ENCODE peak calls at places on chromosomes 16 and 17, in five cellular contexts. One of them, this sample, is unnamed.

GRCh38 chr17:64969046-64969501 is 49.8 kb upstream of the LRRC37A3 start:
- DNase-seq in hypothalamus: no peak
- DNase-seq in nucleus accumbens: no peak
- DNase-seq in left cardiac atrium: no peak
- DNase-seq in HFF-Myc: no peak
- DNase-seq in this sample: no peak

GRCh38 chr16:77090062-77090461 is 100.9 kb upstream of the MON1B start:
- DNase-seq in hypothalamus: no peak
- DNase-seq in nucleus accumbens: no peak
- DNase-seq in left cardiac atrium: no peak
- DNase-seq in HFF-Myc: no peak
- DNase-seq in this sample: no peak

GRCh38 chr17:8104911-8105310 is 13.4 kb downstream of the ALOXE3 start:
- DNase-seq in hypothalamus: no peak
- DNase-seq in nucleus accumbens: no peak
- DNase-seq in left cardiac atrium: no peak
- DNase-seq in HFF-Myc: no peak
- DNase-seq in this sample: no peak

GRCh38 chr16:69910964-69911363 is 40.2 kb upstream of the CLEC18A start:
- DNase-seq in hypothalamus: no peak
- DNase-seq in nucleus accumbens: no peak
- DNase-seq in left cardiac atrium: no peak
- DNase-seq in HFF-Myc: no peak
- DNase-seq in this sample: no peak

GRCh38 chr16:27305342-27305741 is 8.4 kb upstream of the IL4R start:
- DNase-seq in hypothalamus: no peak
- DNase-seq in nucleus accumbens: no peak
- DNase-seq in left cardiac atrium: no peak
- DNase-seq in HFF-Myc: no peak
- DNase-seq in this sample: no peak

GRCh38 chr16:88303890-88304819 is 78.6 kb upstream of the ZNF469 start:
- DNase-seq in hypothalamus: no peak
- DNase-seq in nucleus accumbens: no peak
- DNase-seq in left cardiac atrium: peak
- DNase-seq in HFF-Myc: peak
- DNase-seq in this sample: peak

GRCh38 chr17:81868674-81869220 is 2.4 kb downstream of the ARHGDIA start:
- DNase-seq in hypothalamus: no peak
- DNase-seq in nucleus accumbens: no peak
- DNase-seq in left cardiac atrium: peak
- DNase-seq in HFF-Myc: no peak
- DNase-seq in this sample: peak

GRCh38 chr17:78142113-78142861 is 3.9 kb upstream of the C17orf99 start:
- DNase-seq in hypothalamus: no peak
- DNase-seq in nucleus accumbens: no peak
- DNase-seq in left cardiac atrium: peak
- DNase-seq in HFF-Myc: no peak
- DNase-seq in this sample: peak

GRCh38 chr16:25812215-25812614 is 120.5 kb downstream of the HS3ST4 start:
- DNase-seq in hypothalamus: no peak
- DNase-seq in nucleus accumbens: no peak
- DNase-seq in left cardiac atrium: no peak
- DNase-seq in HFF-Myc: no peak
- DNase-seq in this sample: no peak

GRCh38 chr17:13365331-13365730 is 236.4 kb downstream of the HS3ST3A1 start:
- DNase-seq in hypothalamus: no peak
- DNase-seq in nucleus accumbens: no peak
- DNase-seq in left cardiac atrium: no peak
- DNase-seq in HFF-Myc: no peak
- DNase-seq in this sample: no peak

GRCh38 chr16:27112093-27112811 is 45.5 kb downstream of the C16orf82 start:
- DNase-seq in hypothalamus: no peak
- DNase-seq in nucleus accumbens: no peak
- DNase-seq in left cardiac atrium: no peak
- DNase-seq in HFF-Myc: no peak
- DNase-seq in this sample: no peak

GRCh38 chr17:75241996-75242460 is 19.4 kb downstream of the GGA3 start:
- DNase-seq in hypothalamus: no peak
- DNase-seq in nucleus accumbens: no peak
- DNase-seq in left cardiac atrium: no peak
- DNase-seq in HFF-Myc: no peak
- DNase-seq in this sample: no peak

GRCh38 chr16:87968541-87968940 is 17.3 kb downstream of the BANP start:
- DNase-seq in hypothalamus: no peak
- DNase-seq in nucleus accumbens: no peak
- DNase-seq in left cardiac atrium: no peak
- DNase-seq in HFF-Myc: no peak
- DNase-seq in this sample: no peak

GRCh38 chr17:66535611-66536010 is 233.2 kb downstream of the PRKCA start:
- DNase-seq in hypothalamus: no peak
- DNase-seq in nucleus accumbens: no peak
- DNase-seq in left cardiac atrium: no peak
- DNase-seq in HFF-Myc: no peak
- DNase-seq in this sample: no peak

GRCh38 chr16:53817117-53817516 is 113.2 kb downstream of the FTO start:
- DNase-seq in hypothalamus: no peak
- DNase-seq in nucleus accumbens: no peak
- DNase-seq in left cardiac atrium: peak
- DNase-seq in HFF-Myc: peak
- DNase-seq in this sample: peak

GRCh38 chr16:77589071-77589755 is 133.1 kb upstream of the NUDT7 start:
- DNase-seq in hypothalamus: no peak
- DNase-seq in nucleus accumbens: no peak
- DNase-seq in left cardiac atrium: no peak
- DNase-seq in HFF-Myc: no peak
- DNase-seq in this sample: no peak

GRCh38 chr17:27269978-27270377 is 23.9 kb upstream of the WSB1 start:
- DNase-seq in hypothalamus: no peak
- DNase-seq in nucleus accumbens: no peak
- DNase-seq in left cardiac atrium: no peak
- DNase-seq in HFF-Myc: no peak
- DNase-seq in this sample: no peak

GRCh38 chr17:32912218-32912897 is 15.6 kb upstream of the TMEM98 start:
- DNase-seq in hypothalamus: no peak
- DNase-seq in nucleus accumbens: no peak
- DNase-seq in left cardiac atrium: peak
- DNase-seq in HFF-Myc: peak
- DNase-seq in this sample: peak

GRCh38 chr16:66483689-66484452 is 56.8 kb downstream of the BEAN1 start:
- DNase-seq in hypothalamus: peak
- DNase-seq in nucleus accumbens: peak
- DNase-seq in left cardiac atrium: peak
- DNase-seq in HFF-Myc: peak
- DNase-seq in this sample: peak

GRCh38 chr17:27564463-27564862 is 66.5 kb upstream of the LGALS9 start:
- DNase-seq in hypothalamus: no peak
- DNase-seq in nucleus accumbens: no peak
- DNase-seq in left cardiac atrium: no peak
- DNase-seq in HFF-Myc: no peak
- DNase-seq in this sample: no peak

GRCh38 chr17:1785925-1786324 is 24.1 kb downstream of the SERPINF1 start:
- DNase-seq in hypothalamus: peak
- DNase-seq in nucleus accumbens: no peak
- DNase-seq in left cardiac atrium: peak
- DNase-seq in HFF-Myc: no peak
- DNase-seq in this sample: no peak

GRCh38 chr17:40915199-40915661 is 22.2 kb downstream of the KRT23 start:
- DNase-seq in hypothalamus: no peak
- DNase-seq in nucleus accumbens: no peak
- DNase-seq in left cardiac atrium: no peak
- DNase-seq in HFF-Myc: peak
- DNase-seq in this sample: no peak

GRCh38 chr17:58533616-58534188 is 19.3 kb upstream of the MTMR4 start:
- DNase-seq in hypothalamus: peak
- DNase-seq in nucleus accumbens: no peak
- DNase-seq in left cardiac atrium: no peak
- DNase-seq in HFF-Myc: no peak
- DNase-seq in this sample: no peak

GRCh38 chr17:50394711-50395110 is 2.6 kb downstream of the LRRC59 start:
- DNase-seq in hypothalamus: no peak
- DNase-seq in nucleus accumbens: no peak
- DNase-seq in left cardiac atrium: no peak
- DNase-seq in HFF-Myc: no peak
- DNase-seq in this sample: peak

GRCh38 chr17:17275991-17276390 is 5.1 kb downstream of the COPS3 start:
- DNase-seq in hypothalamus: no peak
- DNase-seq in nucleus accumbens: no peak
- DNase-seq in left cardiac atrium: no peak
- DNase-seq in HFF-Myc: no peak
- DNase-seq in this sample: no peak

GRCh38 chr17:39404542-39405378 is 3.3 kb upstream of the FBXL20 start:
- DNase-seq in hypothalamus: no peak
- DNase-seq in nucleus accumbens: no peak
- DNase-seq in left cardiac atrium: no peak
- DNase-seq in HFF-Myc: peak
- DNase-seq in this sample: no peak

GRCh38 chr17:48037036-48037881 is at the start of gene COPZ2:
- DNase-seq in hypothalamus: peak
- DNase-seq in nucleus accumbens: no peak
- DNase-seq in left cardiac atrium: peak
- DNase-seq in HFF-Myc: no peak
- DNase-seq in this sample: peak

GRCh38 chr16:5205394-5206040 is 107.9 kb upstream of the EEF2KMT start:
- DNase-seq in hypothalamus: no peak
- DNase-seq in nucleus accumbens: no peak
- DNase-seq in left cardiac atrium: no peak
- DNase-seq in HFF-Myc: no peak
- DNase-seq in this sample: no peak

GRCh38 chr16:31412750-31413149 is 15.4 kb downstream of the COX6A2 start:
- DNase-seq in hypothalamus: no peak
- DNase-seq in nucleus accumbens: no peak
- DNase-seq in left cardiac atrium: no peak
- DNase-seq in HFF-Myc: no peak
- DNase-seq in this sample: no peak

This sample was measured in body of pancreas.